ENCODE peak calls at places on chromosomes 11 and 22, in eight cellular contexts. I is IMR-90, W is spleen, J is sigmoid colon, D is stomach, N is HCT116, H is A549, T is GM12878. P is an unnamed sample.

GRCh38 chr22:17366830-17367229 is 2.4 kb upstream of the CECR2 start:
- DNase-seq in H (peak), D (no peak), N (peak), J (peak), W (peak), T (no peak), I (no peak), P (no peak)

GRCh38 chr11:12245091-12245490 is 132.3 kb upstream of the PARVA start:
- DNase-seq in N (no peak), H (no peak), I (no peak), T (no peak), D (no peak), W (no peak), J (peak), P (no peak)

GRCh38 chr11:134293119-134294113 is 17.2 kb downstream of the GLB1L3 start:
- DNase-seq in N (no peak), W (no peak), T (no peak), H (no peak), D (no peak), I (no peak), J (peak), P (no peak)

GRCh38 chr11:131615611-131616010 is 245.2 kb downstream of the NTM start:
- DNase-seq in I (no peak), T (no peak), D (no peak), H (no peak), J (no peak), W (no peak), N (no peak), P (no peak)

GRCh38 chr11:95577716-95578460 is 211.7 kb downstream of the FAM76B start:
- DNase-seq in J (no peak), T (no peak), N (no peak), I (peak), H (no peak), W (no peak), D (no peak), P (no peak)

GRCh38 chr11:108606495-108607160 is 13.1 kb upstream of the EXPH5 start:
- DNase-seq in N (no peak), I (peak), D (no peak), H (no peak), T (no peak), W (no peak), J (no peak), P (no peak)

GRCh38 chr11:424232-424631 is 9.4 kb upstream of the SIGIRR start:
- DNase-seq in J (no peak), T (no peak), W (no peak), N (no peak), H (no peak), D (no peak), I (no peak), P (no peak)

GRCh38 chr22:50530857-50531545 is 1.2 kb upstream of the TYMP start:
- DNase-seq in I (peak), N (peak), J (peak), H (peak), W (peak), T (no peak), D (peak), P (no peak)

GRCh38 chr11:35478411-35479139 is 46.8 kb downstream of the PAMR1 start:
- DNase-seq in J (no peak), N (no peak), I (no peak), H (no peak), D (peak), W (no peak), T (no peak), P (no peak)

GRCh38 chr11:4626207-4627105 is 10.8 kb upstream of the OR51D1 start:
- DNase-seq in D (peak), J (peak), T (no peak), N (peak), W (no peak), I (peak), H (peak), P (no peak)

GRCh38 chr11:96324912-96325311 is 18.1 kb downstream of the MAML2 start:
- DNase-seq in I (peak), W (no peak), T (no peak), N (peak), J (no peak), D (no peak), H (no peak), P (no peak)

GRCh38 chr11:131544591-131544990 is 174.2 kb downstream of the NTM start:
- DNase-seq in N (no peak), T (no peak), I (no peak), W (no peak), J (no peak), H (no peak), D (no peak), P (no peak)

GRCh38 chr22:23216331-23217170 is 36.2 kb downstream of the BCR start:
- DNase-seq in D (no peak), J (no peak), W (peak), N (no peak), I (no peak), T (no peak), H (no peak), P (no peak)

GRCh38 chr22:30695351-30695762 is 683 bp downstream of the OSBP2 start:
- DNase-seq in I (no peak), J (no peak), T (no peak), W (peak), N (no peak), H (no peak), D (no peak), P (no peak)

GRCh38 chr11:21785351-21785750 is 407.5 kb upstream of the ANO5 start:
- DNase-seq in T (no peak), W (no peak), J (no peak), D (no peak), H (no peak), I (no peak), N (no peak), P (no peak)

GRCh38 chr22:23820748-23821211 is 18.0 kb downstream of the DERL3 start:
- DNase-seq in I (no peak), W (peak), T (no peak), J (no peak), N (no peak), H (no peak), D (no peak), P (no peak)

GRCh38 chr11:86673055-86673843 is 833 bp upstream of the ME3 start:
- DNase-seq in W (no peak), H (no peak), D (no peak), J (no peak), T (no peak), N (no peak), I (no peak), P (no peak)

GRCh38 chr11:86671386-86672006 is 920 bp downstream of the ME3 start:
- DNase-seq in H (peak), N (no peak), I (no peak), D (peak), W (peak), T (no peak), J (peak), P (no peak)

GRCh38 chr11:86673872-86674750 is 1.7 kb upstream of the ME3 start:
- DNase-seq in N (no peak), J (no peak), W (no peak), I (no peak), T (no peak), H (no peak), D (no peak), P (no peak)

GRCh38 chr11:86670179-86670578 is 2.2 kb downstream of the ME3 start:
- DNase-seq in J (no peak), D (no peak), I (peak), T (no peak), N (no peak), H (no peak), W (no peak), P (no peak)

GRCh38 chr11:86672007-86672621 is at the start of gene ME3:
- DNase-seq in W (peak), J (peak), D (peak), N (no peak), H (peak), T (no peak), I (peak), P (no peak)
- TF ChIP-seq POLR2A in W (no peak), J (no peak), D (no peak), N (no peak), H (peak), T (no peak), I (no peak), P (no peak)

DNA sequence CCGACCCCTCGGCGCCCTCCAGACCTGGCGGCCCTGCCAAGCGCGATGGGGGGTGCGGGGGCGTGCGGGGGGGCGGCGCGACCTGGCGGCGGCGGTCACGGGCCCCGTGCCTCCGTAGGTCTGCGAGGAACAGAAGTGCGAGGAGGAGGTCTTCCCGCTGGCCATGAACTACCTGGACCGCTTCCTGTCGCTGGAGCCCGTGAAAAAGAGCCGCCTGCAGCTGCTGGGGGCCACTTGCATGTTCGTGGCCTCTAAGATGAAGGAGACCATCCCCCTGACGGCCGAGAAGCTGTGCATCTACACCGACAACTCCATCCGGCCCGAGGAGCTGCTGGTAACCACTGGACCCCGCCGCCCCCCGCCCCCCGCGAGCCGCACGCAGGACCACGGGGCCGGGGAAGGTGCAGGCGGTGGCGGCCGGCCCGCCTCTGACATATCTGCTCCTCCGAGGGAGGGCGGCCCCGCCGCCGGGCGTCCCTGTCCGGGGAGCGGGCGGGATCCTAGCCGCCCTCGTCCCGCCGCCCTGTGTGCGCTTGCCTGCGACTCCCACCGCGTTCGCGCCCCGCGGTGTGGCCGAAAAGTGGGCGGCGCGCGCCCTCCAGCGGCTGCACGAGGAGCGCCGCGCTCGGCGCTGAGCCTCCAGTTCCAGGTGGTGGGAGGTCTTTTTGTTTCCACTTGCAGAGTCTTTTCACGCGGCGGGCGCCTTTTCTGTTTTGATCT is 2.1 kb downstream of the CCND1 start:
- DNase-seq in D (peak), W (peak), H (peak), N (no peak), I (peak), T (no peak), J (peak), P (peak)
- TF ChIP-seq POLR2A in D (no peak), W (no peak), H (no peak), N (no peak), I (peak), T (no peak), J (no peak), P (peak)

DNA sequence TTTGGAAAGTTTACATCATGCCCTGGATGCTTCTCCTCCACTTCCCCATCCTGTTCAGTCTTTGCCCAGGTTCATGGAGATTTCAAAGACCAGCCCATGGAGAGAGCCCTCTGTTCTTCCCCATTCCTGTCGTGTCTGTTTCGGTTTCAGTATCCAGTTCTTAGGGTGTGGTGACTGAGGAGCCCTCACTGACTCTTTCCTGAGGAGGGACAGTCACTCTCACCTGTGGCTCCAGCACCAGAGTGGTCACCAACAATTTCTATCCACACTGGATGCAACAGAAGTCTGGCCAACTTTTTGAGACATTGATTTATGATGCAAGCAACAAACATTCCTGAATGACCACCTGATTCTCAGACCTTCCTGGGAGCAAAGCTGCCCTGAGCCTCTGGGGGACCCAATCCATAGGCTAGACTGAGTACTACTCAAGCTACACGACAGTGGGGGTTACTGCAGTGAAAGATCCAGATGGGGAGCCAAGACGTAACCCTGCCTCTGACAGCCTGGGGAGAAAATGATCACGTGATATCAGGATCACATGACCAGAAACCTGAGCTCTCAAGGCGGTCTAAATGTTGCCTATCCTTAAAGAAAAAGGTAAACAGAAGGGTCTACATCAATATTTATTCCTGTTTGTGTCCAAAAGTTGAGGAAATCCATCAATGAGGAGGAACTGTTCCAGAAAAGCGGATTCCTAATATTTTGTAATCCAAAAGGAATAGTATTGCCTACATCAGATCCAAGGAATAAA is 76.2 kb upstream of the VPREB1 start:
- DNase-seq in J (no peak), H (peak), I (peak), W (no peak), T (peak), D (no peak), N (peak), P (no peak)
- TF ChIP-seq POLR2A in J (no peak), H (no peak), I (no peak), W (no peak), T (no peak), D (no peak), N (no peak), P (no peak)

DNA sequence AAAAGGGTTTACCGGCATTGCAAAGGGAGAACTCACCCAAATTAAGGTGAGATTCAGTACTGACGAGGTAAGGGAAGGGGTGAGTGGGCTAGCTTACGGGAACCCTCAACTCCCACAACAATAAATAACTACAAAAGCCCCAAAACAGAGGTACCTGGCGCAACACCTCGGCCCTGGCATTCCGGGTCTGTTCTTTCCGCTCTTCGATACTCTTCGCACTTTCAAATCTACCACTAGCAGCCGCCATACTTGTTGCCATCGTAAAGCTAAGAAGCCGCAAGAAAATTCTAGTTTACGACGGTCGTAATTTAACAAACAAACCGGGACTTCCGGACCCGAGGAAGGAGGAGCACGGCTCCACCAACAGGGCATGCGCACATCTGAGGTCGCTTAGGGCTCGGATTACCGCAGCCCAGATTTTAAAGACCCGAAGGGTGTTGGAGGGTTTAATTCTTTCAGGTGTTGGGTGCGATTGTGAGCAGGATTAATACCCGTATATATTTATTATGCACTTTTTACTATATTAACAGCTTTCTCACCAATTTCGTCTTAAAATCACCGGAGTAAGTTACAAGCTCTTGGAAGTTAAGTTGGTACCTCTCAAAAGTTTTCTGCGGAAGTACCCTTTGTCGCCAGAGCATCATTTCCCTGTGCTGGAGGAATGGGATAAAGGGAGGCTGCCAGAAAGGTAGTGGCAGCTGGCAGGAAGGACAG is at the start of gene CWF19L2:
- DNase-seq in N (peak), W (peak), T (peak), H (peak), D (peak), J (peak), I (peak), P (peak)
- TF ChIP-seq POLR2A in N (peak), W (no peak), T (peak), H (peak), D (no peak), J (peak), I (no peak), P (no peak)

DNA sequence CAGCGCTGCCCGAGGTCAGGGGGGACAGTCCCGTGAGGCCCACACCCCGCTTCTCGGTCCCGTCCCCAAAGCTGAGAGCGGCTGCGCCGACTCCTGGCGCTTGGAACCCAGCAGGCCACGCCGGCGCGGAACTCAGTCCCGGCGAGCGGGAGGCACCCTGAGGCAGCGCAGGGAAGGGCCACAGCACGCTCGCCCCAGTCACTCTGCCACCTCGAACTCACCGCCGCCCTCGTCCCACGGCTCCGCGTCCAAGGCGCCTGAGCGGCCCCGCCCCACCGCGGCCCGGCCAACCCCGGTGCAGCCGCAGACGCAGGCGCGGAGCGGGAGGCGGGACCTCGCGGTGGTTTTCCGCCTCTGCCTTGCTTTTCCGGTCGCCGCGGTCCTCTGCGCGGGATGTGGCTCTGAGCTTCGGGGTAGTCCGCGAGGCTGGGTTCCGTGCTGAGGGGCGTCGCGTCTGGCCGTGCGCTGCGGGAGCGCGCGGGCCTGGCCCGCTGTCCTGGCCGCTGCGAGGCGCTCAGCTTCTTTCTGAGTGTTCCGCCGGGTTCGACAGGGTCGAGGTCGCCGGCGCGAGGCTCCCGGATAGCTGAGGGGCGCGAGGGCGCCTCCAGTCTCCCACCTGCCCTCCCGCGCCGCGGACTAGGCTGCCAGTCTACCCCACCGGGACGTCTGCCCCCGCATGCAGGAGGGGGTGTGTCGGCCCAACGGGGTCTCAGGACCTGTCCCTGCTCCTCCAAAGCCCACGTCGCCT is at the start of gene CDPF1:
- DNase-seq in H (peak), D (peak), J (peak), I (peak), W (peak), N (peak), T (peak), P (peak)
- TF ChIP-seq POLR2A in H (peak), D (no peak), J (peak), I (peak), W (peak), N (peak), T (peak), P (peak)

GRCh38 chr11:122731500-122731913 is 76.0 kb downstream of the UBASH3B start:
- DNase-seq in I (peak), D (no peak), J (no peak), N (no peak), W (no peak), H (peak), T (no peak), P (no peak)

GRCh38 chr11:122724520-122724919 is 69.0 kb downstream of the UBASH3B start:
- DNase-seq in W (no peak), I (peak), H (no peak), J (no peak), D (no peak), N (no peak), T (no peak), P (no peak)

GRCh38 chr11:122723576-122723975 is 68.1 kb downstream of the UBASH3B start:
- DNase-seq in T (no peak), I (peak), N (no peak), J (peak), W (no peak), H (no peak), D (no peak), P (no peak)

GRCh38 chr11:122729139-122729538 is 73.6 kb downstream of the UBASH3B start:
- DNase-seq in N (no peak), T (no peak), J (no peak), I (no peak), W (no peak), H (no peak), D (no peak), P (no peak)

GRCh38 chr11:122727101-122727929 is 71.8 kb downstream of the UBASH3B start:
- DNase-seq in T (no peak), N (no peak), D (no peak), W (no peak), I (no peak), J (no peak), H (no peak), P (no peak)
- TF ChIP-seq POLR2A in T (no peak), N (no peak), D (no peak), W (no peak), I (no peak), J (no peak), H (no peak), P (no peak)

GRCh38 chr11:65572356-65573043 is at the start of gene FAM89B:
- DNase-seq in W (peak), I (peak), T (no peak), D (peak), H (peak), J (peak), N (no peak), P (no peak)
- TF ChIP-seq POLR2A in W (no peak), I (peak), T (peak), D (no peak), H (peak), J (no peak), N (peak), P (peak)

GRCh38 chr11:72617080-72617744 is 57.0 kb downstream of the PDE2A start:
- DNase-seq in D (no peak), W (no peak), T (no peak), I (peak), N (no peak), J (peak), H (no peak), P (peak)
- TF ChIP-seq POLR2A in D (no peak), W (no peak), T (no peak), I (no peak), N (no peak), J (no peak), H (no peak), P (no peak)

GRCh38 chr11:119380816-119381185 is 689 bp downstream of the USP2 start:
- DNase-seq in W (no peak), J (no peak), N (no peak), D (no peak), I (no peak), H (no peak), T (no peak), P (no peak)

GRCh38 chr11:119378851-119379465 is 2.5 kb downstream of the USP2 start:
- DNase-seq in J (no peak), W (no peak), H (no peak), I (no peak), T (no peak), D (no peak), N (no peak), P (no peak)

GRCh38 chr11:119382101-119382500 is 611 bp upstream of the USP2 start:
- DNase-seq in I (no peak), J (no peak), T (no peak), W (no peak), N (no peak), D (no peak), H (no peak), P (no peak)

GRCh38 chr11:119380160-119380815 is 1.2 kb downstream of the USP2 start:
- DNase-seq in T (no peak), I (no peak), H (no peak), J (no peak), D (no peak), N (no peak), W (no peak), P (no peak)

GRCh38 chr11:119381186-119381988 is at the start of gene USP2:
- DNase-seq in N (peak), D (peak), J (peak), I (peak), T (peak), H (peak), W (peak), P (peak)
- TF ChIP-seq POLR2A in N (no peak), D (no peak), J (no peak), I (no peak), T (no peak), H (no peak), W (no peak), P (no peak)